ENCODE peak calls at places on chromosomes 5 and 9, in six cellular contexts. A, B, Z, H, S and N are unnamed samples.

GRCh38 chr5:171166766-171167165 is 142.3 kb upstream of the TLX3 start:
- DNase-seq in Z (no peak), H (no peak), B (no peak), A (no peak), S (no peak), N (no peak)

GRCh38 chr9:76704601-76705204 is 59.5 kb upstream of the PCA3 start:
- DNase-seq in A (peak), H (no peak), Z (no peak), B (peak), S (no peak), N (no peak)

GRCh38 chr9:76045217-76045616 is 154.7 kb downstream of the PCSK5 start:
- DNase-seq in A (no peak), H (no peak), B (no peak), S (no peak), Z (no peak), N (no peak)

GRCh38 chr5:52811067-52811749 is 23.5 kb downstream of the ITGA1 start:
- DNase-seq in A (no peak), Z (no peak), H (no peak), B (peak), S (no peak), N (no peak)

GRCh38 chr9:111356567-111357244 is 26.7 kb upstream of the OR2K2 start:
- DNase-seq in B (peak), S (no peak), Z (no peak), A (peak), H (no peak), N (no peak)

GRCh38 chr9:126486276-126486675 is 127.5 kb upstream of the LMX1B start:
- DNase-seq in Z (no peak), S (no peak), B (no peak), A (no peak), H (no peak), N (no peak)

GRCh38 chr9:114034663-114035062 is 43.4 kb downstream of the AMBP start:
- DNase-seq in Z (no peak), H (no peak), S (no peak), A (no peak), B (no peak), N (peak)

GRCh38 chr5:10615693-10616092 is 51.8 kb downstream of the ANKRD33B start:
- DNase-seq in A (no peak), B (no peak), H (no peak), Z (no peak), S (no peak), N (no peak)

GRCh38 chr5:171155621-171156020 is 153.4 kb upstream of the TLX3 start:
- DNase-seq in H (no peak), A (no peak), Z (no peak), B (no peak), S (no peak), N (no peak)

GRCh38 chr5:55146543-55147151 is 13.3 kb upstream of the GPX8 start:
- DNase-seq in A (peak), H (peak), Z (peak), B (peak), S (peak), N (peak)

GRCh38 chr5:149257875-149258705 is 13.6 kb upstream of the AFAP1L1 start:
- DNase-seq in S (no peak), Z (no peak), B (peak), A (no peak), H (no peak), N (no peak)

GRCh38 chr5:11734369-11734768 is 169.9 kb downstream of the CTNND2 start:
- DNase-seq in A (no peak), Z (no peak), H (no peak), S (no peak), B (no peak), N (no peak)

GRCh38 chr9:122822056-122822455 is 6.3 kb downstream of the PDCL start:
- DNase-seq in A (no peak), B (no peak), H (no peak), Z (no peak), S (no peak), N (peak)

GRCh38 chr5:55853271-55853670 is 2.1 kb downstream of the IL31RA start:
- DNase-seq in A (no peak), Z (no peak), S (no peak), H (no peak), B (no peak), N (no peak)

GRCh38 chr9:21741151-21741550 is 61.3 kb upstream of the MTAP start:
- DNase-seq in A (no peak), S (no peak), Z (no peak), B (no peak), H (no peak), N (no peak)

GRCh38 chr9:94002316-94003140 is 47.4 kb upstream of the BARX1 start:
- DNase-seq in H (no peak), A (peak), Z (no peak), S (no peak), B (peak), N (no peak)

GRCh38 chr5:79762929-79763328 is 73.3 kb downstream of the CMYA5 start:
- DNase-seq in S (no peak), A (no peak), H (no peak), B (no peak), Z (no peak), N (no peak)

GRCh38 chr5:132056610-132057497 is 3.6 kb upstream of the IL3 start:
- DNase-seq in B (no peak), H (no peak), A (no peak), S (peak), Z (no peak), N (peak)

GRCh38 chr9:137110147-137110910 is 4.2 kb downstream of the DPP7 start:
- DNase-seq in A (no peak), Z (no peak), B (no peak), S (no peak), H (no peak), N (no peak)

GRCh38 chr9:86783884-86784283 is 163.4 kb downstream of the GAS1 start:
- DNase-seq in A (no peak), Z (no peak), H (no peak), B (peak), S (no peak), N (no peak)

GRCh38 chr5:39755986-39756385 is 331.2 kb upstream of the DAB2 start:
- DNase-seq in H (no peak), S (no peak), B (peak), A (no peak), Z (no peak), N (no peak)

GRCh38 chr5:124692324-124692723 is 54.1 kb downstream of the ZNF608 start:
- DNase-seq in S (no peak), Z (no peak), B (peak), H (no peak), A (no peak), N (no peak)

GRCh38 chr9:114273461-114273881 is 49.4 kb upstream of the ORM1 start:
- DNase-seq in Z (no peak), H (no peak), B (no peak), S (peak), A (no peak), N (no peak)

GRCh38 chr5:90119531-90119940 is 290.0 kb downstream of the CETN3 start:
- DNase-seq in Z (no peak), A (no peak), H (no peak), B (no peak), S (no peak), N (no peak)

GRCh38 chr5:8253376-8253775 is 384.4 kb downstream of the MTRR start:
- DNase-seq in Z (no peak), A (no peak), H (no peak), S (no peak), B (no peak), N (no peak)

GRCh38 chr9:106587021-106587420 is 275.9 kb upstream of the ZNF462 start:
- DNase-seq in A (no peak), S (no peak), B (no peak), H (no peak), Z (no peak), N (no peak)

GRCh38 chr9:112913326-112913725 is 22.6 kb upstream of the SLC46A2 start:
- DNase-seq in S (no peak), Z (no peak), A (no peak), B (no peak), H (no peak), N (no peak)